ENCODE peak calls at places on chromosomes 5 and 9, in six cellular contexts. T is WTC11; G is adipocyte; K is activated CD4-positive, alpha-beta T cell treated with anti-CD3 and anti-CD28 coated beads for 24 hours; S is progenitor cell of endocrine pancreas; P is activated T-helper 9 cell treated with anti-CD3 and anti-CD28 coated beads, Interleukin-2, amount 50 U/mL, for 16 hours. E is an unnamed sample.
A peak's percentile ranks its signal among the peaks of the same experiment; 100 is the strongest.

GRCh38 chr5:75053286-75054109 is 1.1 kb upstream of the GCNT4 start:
- DNase-seq in S (peak; percentile 54), P (no peak), K (peak; percentile 14), G (peak; percentile 89), T (peak; percentile 60), E (peak; percentile 74)

GRCh38 chr9:130343445-130343918 is 77.9 kb downstream of the HMCN2 start:
- DNase-seq in G (peak; percentile 45), K (peak; percentile 2), S (peak; percentile 57), P (peak; percentile 6), T (peak; percentile 89), E (no peak)

GRCh38 chr5:74579215-74579614 is 61.3 kb downstream of the ENC1 start:
- DNase-seq in K (peak; percentile 24), G (no peak), S (no peak), P (peak; percentile 45), T (no peak), E (no peak)

GRCh38 chr5:74201334-74202081 is 439.0 kb downstream of the ENC1 start:
- DNase-seq in P (no peak), S (no peak), T (no peak), G (no peak), K (no peak), E (peak; percentile 46)

GRCh38 chr5:20572560-20572959 is 584.6 kb upstream of the CDH18 start:
- DNase-seq in G (peak; percentile 95), S (no peak), P (no peak), K (no peak), T (no peak), E (peak; percentile 87)

GRCh38 chr5:14726066-14726838 is 61.7 kb downstream of the OTULIN start:
- DNase-seq in P (no peak), T (no peak), S (no peak), G (peak; percentile 42), K (no peak), E (peak; percentile 61)

GRCh38 chr9:3928590-3928989 is 371.3 kb downstream of the GLIS3 start:
- DNase-seq in P (no peak), K (no peak), S (no peak), T (no peak), G (no peak), E (no peak)

GRCh38 chr9:126420643-126421564 is 94.3 kb downstream of the MVB12B start:
- DNase-seq in K (no peak), S (no peak), P (no peak), T (no peak), G (peak; percentile 39), E (no peak)

GRCh38 chr5:159855476-159856157 is 60.7 kb upstream of the ADRA1B start:
- DNase-seq in T (no peak), P (no peak), G (no peak), S (no peak), K (no peak), E (no peak)

GRCh38 chr5:139481580-139482049 is 943 bp downstream of the STING1 start:
- DNase-seq in P (no peak), G (peak; percentile 42), T (no peak), S (no peak), K (no peak), E (peak; percentile 35)

GRCh38 chr5:147407094-147407681 is 102.7 kb downstream of the DPYSL3 start:
- DNase-seq in P (no peak), K (no peak), T (no peak), G (no peak), S (no peak), E (peak; percentile 81)

GRCh38 chr9:125438506-125439433 is 177.1 kb downstream of the GAPVD1 start:
- DNase-seq in P (no peak), T (no peak), K (no peak), S (no peak), G (no peak), E (no peak)

GRCh38 chr5:179840766-179841165 is 17.9 kb downstream of the MRNIP start:
- DNase-seq in P (no peak), S (no peak), T (no peak), G (no peak), K (no peak), E (no peak)

E was measured in fibroblast of pulmonary artery.